ENCODE peak calls at places on chromosomes 7 and 10, in five cellular contexts. A is colonic mucosa, Q is body of pancreas, J is hepatocyte, U is HCT116. L is an unnamed sample. For H3K27me3, the result is how much of the 10 kb centered on the place peaks cover.

GRCh38 chr10:128550045-128550444 is 423.8 kb upstream of the MKI67 start:
- DNase-seq in Q (no peak), J (no peak), U (no peak), A (no peak), L (no peak)

GRCh38 chr10:97849101-97849490 is 547 bp upstream of the GOLGA7B start:
- DNase-seq in U (no peak), Q (peak), A (peak), J (no peak), L (no peak)

GRCh38 chr10:130054021-130054420 is 56.6 kb downstream of the C10orf143 start:
- DNase-seq in J (no peak), Q (no peak), A (no peak), U (no peak), L (no peak)

GRCh38 chr10:75335191-75335590 is 66.4 kb downstream of the ZNF503 start:
- DNase-seq in Q (peak), J (no peak), A (no peak), U (no peak), L (no peak)

GRCh38 chr7:50962962-50963374 is 180.3 kb upstream of the GRB10 start:
- DNase-seq in J (peak), U (peak), Q (peak), A (peak), L (peak)

GRCh38 chr10:30784521-30784895 is 155.0 kb upstream of the LYZL2 start:
- DNase-seq in U (no peak), J (no peak), Q (no peak), A (no peak), L (no peak)

GRCh38 chr10:132860527-132860926 is 74.6 kb upstream of the NKX6-2 start:
- DNase-seq in Q (no peak), J (no peak), A (no peak), U (no peak), L (peak)

GRCh38 chr7:44308741-44309270 is 16.6 kb downstream of the CAMK2B start:
- DNase-seq in U (no peak), Q (no peak), A (peak), J (no peak), L (no peak)

GRCh38 chr10:13103554-13103953 is 3.6 kb downstream of the OPTN start:
- DNase-seq in A (no peak), U (no peak), J (no peak), Q (no peak), L (no peak)

GRCh38 chr10:70115948-70116682 is 16.5 kb downstream of the AIFM2 start:
- DNase-seq in A (peak), J (peak), U (peak), Q (peak), L (no peak)

GRCh38 chr7:115662120-115662519 is 368.4 kb downstream of the TFEC start:
- DNase-seq in U (no peak), J (no peak), A (no peak), Q (no peak), L (no peak)

GRCh38 chr10:110151467-110151866 is 55.9 kb upstream of the MXI1 start:
- DNase-seq in J (peak), Q (peak), U (no peak), A (peak), L (no peak)

GRCh38 chr10:12556057-12556456 is 206.7 kb downstream of the CAMK1D start:
- DNase-seq in U (no peak), J (no peak), Q (no peak), A (no peak), L (no peak)

GRCh38 chr7:126718419-126718818 is 534.3 kb downstream of the GRM8 start:
- DNase-seq in U (no peak), J (no peak), Q (no peak), A (no peak), L (no peak)

GRCh38 chr7:96976106-96976505 is 29.2 kb upstream of the DLX6 start:
- DNase-seq in U (no peak), A (no peak), Q (no peak), J (no peak), L (no peak)

GRCh38 chr7:5690931-5691461 is 90.5 kb downstream of the RNF216 start:
- DNase-seq in A (no peak), Q (no peak), U (no peak), J (no peak), L (no peak)

GRCh38 chr7:30452278-30452930 is 26.2 kb downstream of the NOD1 start:
- DNase-seq in J (no peak), A (no peak), Q (no peak), U (no peak), L (no peak)

GRCh38 chr7:88758355-88759215 is 915 bp upstream of the ZNF804B start:
- DNase-seq in J (peak), Q (peak), U (no peak), A (no peak), L (no peak)

GRCh38 chr10:108421256-108421655 is 1256.8 kb upstream of the SORCS1 start:
- DNase-seq in J (peak), Q (peak), A (no peak), U (no peak), L (no peak)

GRCh38 chr10:108957681-108958080 is 965.6 kb downstream of the XPNPEP1 start:
- DNase-seq in J (no peak), U (no peak), A (no peak), Q (peak), L (no peak)

GRCh38 chr10:121683803-121684202 is 85.6 kb upstream of the FGFR2 start:
- DNase-seq in J (no peak), Q (no peak), A (no peak), U (no peak), L (no peak)

GRCh38 chr7:76330673-76331072 is 28.1 kb downstream of the YWHAG start:
- DNase-seq in J (no peak), Q (no peak), U (no peak), A (no peak), L (no peak)

GRCh38 chr10:74813371-74813770 is 13.0 kb upstream of the KAT6B start:
- DNase-seq in J (no peak), U (no peak), A (no peak), Q (no peak), L (peak)

GRCh38 chr10:71044720-71045119 is 156.4 kb upstream of the PCBD1 start:
- DNase-seq in J (no peak), A (no peak), Q (peak), U (no peak), L (no peak)

GRCh38 chr10:127986543-127987466 is 79.9 kb downstream of the PTPRE start:
- DNase-seq in U (no peak), A (no peak), J (no peak), Q (no peak), L (no peak)

GRCh38 chr10:105800626-105801025 is 1159.5 kb downstream of the SORCS3 start:
- DNase-seq in U (no peak), A (no peak), Q (no peak), J (no peak), L (no peak)

GRCh38 chr7:6637544-6638229 is 569 bp downstream of the ZNF316 start:
- DNase-seq in A (peak), U (no peak), J (peak), Q (peak), L (no peak)

GRCh38 chr7:41792099-41792498 is 89.2 kb upstream of the INHBA start:
- DNase-seq in Q (no peak), U (no peak), A (no peak), J (no peak), L (no peak)

GRCh38 chr10:69004821-69005220 is 16.2 kb downstream of the KIFBP start:
- DNase-seq in A (no peak), U (peak), Q (no peak), J (peak), L (no peak)

GRCh38 chr10:61902448-61903183 is 1.1 kb downstream of the ARID5B start:
- DNase-seq in Q (peak), U (peak), A (peak), J (peak), L (peak)

GRCh38 chr7:27129729-27130539 is 623 bp downstream of the HOXA4 start:
- DNase-seq in Q (no peak), U (no peak), A (peak), J (peak), L (no peak)

GRCh38 chr7:131948434-131949053 is 392.1 kb upstream of the PODXL start:
- DNase-seq in U (no peak), J (peak), Q (peak), A (peak), L (no peak)

GRCh38 chr10:129161184-129161583 is 305.9 kb upstream of the MGMT start:
- DNase-seq in U (no peak), Q (no peak), A (no peak), J (peak), L (no peak)

GRCh38 chr7:34523233-34523918 is 134.6 kb upstream of the NPSR1 start:
- DNase-seq in Q (no peak), U (no peak), J (no peak), A (no peak), L (no peak)

GRCh38 chr7:98223898-98224700 is 12.9 kb downstream of the BHLHA15 start:
- DNase-seq in U (no peak), Q (no peak), A (no peak), J (peak), L (peak)

GRCh38 chr7:132049462-132050304 is 493.3 kb upstream of the PODXL start:
- DNase-seq in Q (peak), J (peak), U (peak), A (peak), L (no peak)

GRCh38 chr7:137527634-137528033 is 184.1 kb upstream of the PTN start:
- DNase-seq in U (no peak), Q (no peak), A (no peak), J (no peak), L (no peak)
- H3K4me3 ChIP-seq in U (no peak), Q (no peak), A (no peak), J (no peak), L (no peak)

GRCh38 chr7:101066141-101066857 is 19.0 kb upstream of the TRIM56 start:
- DNase-seq in U (no peak), A (no peak), J (no peak), Q (peak), L (no peak)
- H3K27me3 ChIP-seq in U (under half), A (under half), J (under half), Q (under half), L (under half)

DNA sequence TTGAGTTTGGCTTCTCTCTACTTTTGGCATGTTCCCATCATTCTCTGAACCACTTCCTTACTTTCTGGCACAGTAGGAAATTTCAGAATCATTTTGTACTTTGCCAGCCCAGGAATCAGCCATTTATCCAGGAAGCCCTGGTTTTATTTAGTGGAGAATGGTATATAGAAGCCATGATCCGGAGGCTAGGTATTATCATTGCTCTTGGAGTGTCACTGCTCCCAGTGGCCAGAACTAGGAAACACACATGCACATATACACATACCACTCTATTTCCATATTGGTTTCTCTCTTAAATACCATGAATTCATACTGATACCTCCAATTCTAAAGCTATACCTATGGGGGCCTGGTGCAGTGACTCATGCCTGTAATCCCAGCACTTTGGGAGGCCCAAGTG is 36.3 kb downstream of the SUFU start:
- DNase-seq in A (no peak), Q (no peak), U (peak), J (peak), L (no peak)
- TF ChIP-seq CTCF in A (no peak), Q (no peak), U (peak), J (peak), L (peak)

DNA sequence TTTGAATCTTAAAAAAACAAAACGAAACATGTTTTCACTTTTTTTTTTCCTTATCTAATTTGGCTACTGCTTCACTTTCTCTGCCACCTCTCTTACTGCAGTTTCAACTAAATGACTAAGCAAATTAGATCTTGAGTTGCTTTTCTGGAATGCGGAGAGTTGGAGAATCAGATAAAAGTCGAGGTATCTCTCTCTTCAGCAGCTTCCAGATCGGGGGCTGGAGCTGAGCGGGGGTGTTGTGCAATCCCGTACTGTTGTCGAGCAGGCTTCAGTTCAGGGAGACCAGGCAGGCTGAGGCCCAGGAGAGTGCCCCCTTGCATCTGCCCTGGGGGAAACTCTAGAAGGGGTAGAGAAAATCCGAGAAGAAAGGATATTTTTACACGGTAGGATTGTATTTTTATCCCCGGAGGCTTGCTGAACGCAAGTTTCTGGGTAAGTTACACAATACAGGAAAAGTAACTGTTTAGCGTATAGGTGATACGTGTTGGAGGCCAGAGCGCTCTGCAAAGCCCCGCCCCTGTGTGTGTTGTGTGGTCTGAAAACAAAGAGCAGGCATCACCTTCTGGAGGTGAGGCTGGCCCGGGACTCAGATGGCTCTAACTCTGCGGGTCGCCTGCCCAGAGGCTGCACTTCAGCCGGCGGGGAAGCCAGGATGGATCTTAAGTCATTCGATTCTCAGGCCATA is 116.6 kb downstream of the KLF6 start:
- DNase-seq in J (peak), U (no peak), Q (peak), A (peak), L (peak)
- H3K4me3 ChIP-seq in J (no peak), U (no peak), Q (no peak), A (no peak), L (peak)

GRCh38 chr7:1243964-1244416 is 11.3 kb downstream of the UNCX start:
- DNase-seq in J (no peak), Q (no peak), A (no peak), U (no peak), L (no peak)
- H3K27me3 ChIP-seq in J (half or more), Q (under half), A (half or more), U (under half), L (half or more)

GRCh38 chr7:22698762-22699161 is 28.2 kb upstream of the IL6 start:
- DNase-seq in U (no peak), Q (no peak), A (no peak), J (no peak), L (no peak)

GRCh38 chr7:22697322-22697859 is 29.6 kb upstream of the IL6 start:
- DNase-seq in J (no peak), U (no peak), Q (no peak), A (no peak), L (no peak)

GRCh38 chr7:22697897-22698645 is 28.9 kb upstream of the IL6 start:
- DNase-seq in U (no peak), J (no peak), Q (no peak), A (no peak), L (no peak)

GRCh38 chr7:22702516-22702915 is 24.5 kb upstream of the IL6 start:
- DNase-seq in Q (no peak), U (no peak), J (no peak), A (no peak), L (no peak)

DNA sequence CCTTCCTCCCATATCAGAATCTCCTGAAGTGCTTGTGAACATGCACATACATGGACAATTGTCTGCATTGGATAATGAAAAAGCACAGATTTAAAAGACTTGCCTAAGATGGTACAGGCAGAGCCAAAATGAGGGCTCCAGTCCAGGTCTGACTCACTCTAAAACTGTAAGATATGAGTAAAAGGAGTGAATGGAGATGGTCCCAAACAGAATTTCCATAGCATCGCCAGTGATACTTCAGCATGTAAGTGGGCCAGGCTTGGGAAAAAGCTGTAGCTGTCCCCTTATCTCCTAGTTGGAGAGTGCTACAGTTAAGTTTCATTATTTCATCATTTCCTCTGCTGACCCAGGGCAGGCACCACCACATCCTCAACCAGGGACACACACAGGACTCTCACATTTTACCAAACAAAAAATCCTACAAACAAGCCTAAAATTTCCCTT is 26.4 kb upstream of the IL6 start:
- DNase-seq in A (no peak), J (no peak), U (no peak), Q (no peak), L (no peak)
- TF ChIP-seq CTCF in A (no peak), J (no peak), U (no peak), Q (no peak), L (no peak)